ENCODE peak calls at places on chromosomes 3 and 15, in nine cellular contexts. U, K, H, N, X, O, M, I and L are unnamed samples.

GRCh38 chr3:133709139-133709538 is 37.1 kb upstream of the TF start:
- DNase-seq in O (no peak), M (no peak), U (no peak), N (no peak), I (no peak), K (no peak), X (no peak), H (no peak), L (no peak)

GRCh38 chr3:10907262-10907661 is 85.3 kb upstream of the SLC6A1 start:
- DNase-seq in N (no peak), H (no peak), K (no peak), M (no peak), U (no peak), O (no peak), X (peak), I (no peak), L (no peak)

GRCh38 chr15:48925714-48926223 is 38.0 kb downstream of the SHC4 start:
- DNase-seq in N (no peak), I (no peak), K (peak), M (peak), O (peak), X (no peak), H (no peak), U (no peak), L (peak)

GRCh38 chr3:106119691-106120090 is 250.9 kb upstream of the CBLB start:
- DNase-seq in U (no peak), I (no peak), M (no peak), H (no peak), O (no peak), X (peak), N (no peak), K (no peak), L (no peak)

GRCh38 chr15:99209326-99209725 is 40.1 kb downstream of the TTC23 start:
- DNase-seq in M (no peak), N (no peak), I (no peak), X (no peak), O (no peak), U (no peak), H (no peak), K (no peak), L (no peak)

GRCh38 chr15:64837502-64837901 is 4.2 kb upstream of the PLEKHO2 start:
- DNase-seq in M (no peak), N (peak), O (no peak), U (no peak), K (no peak), H (no peak), I (no peak), X (no peak), L (no peak)

GRCh38 chr3:70989174-70989573 is 594.4 kb downstream of the FOXP1 start:
- DNase-seq in M (peak), O (no peak), U (no peak), K (no peak), X (no peak), H (no peak), I (no peak), N (no peak), L (peak)

GRCh38 chr3:64530434-64531049 is 157.3 kb downstream of the ADAMTS9 start:
- DNase-seq in I (peak), X (peak), N (peak), M (no peak), U (no peak), H (no peak), O (peak), K (peak), L (peak)

GRCh38 chr3:17478673-17479072 is 263.8 kb downstream of the TBC1D5 start:
- DNase-seq in I (no peak), M (no peak), K (no peak), O (no peak), H (no peak), U (no peak), X (no peak), N (no peak), L (peak)

GRCh38 chr15:99421172-99421656 is 144.6 kb upstream of the MEF2A start:
- DNase-seq in I (no peak), U (no peak), X (no peak), N (peak), H (peak), K (no peak), O (no peak), M (no peak), L (no peak)

GRCh38 chr3:9630550-9631139 is 18.7 kb upstream of the MTMR14 start:
- DNase-seq in U (no peak), M (no peak), I (no peak), O (no peak), N (no peak), H (no peak), X (no peak), K (no peak), L (no peak)